ENCODE peak calls at places on chromosomes 11 and 22, in ten cellular contexts. One of them, this sample, is unnamed.
A peak's percentile ranks its signal among the peaks of the same experiment; 100 is the strongest.

GRCh38 chr22:36411589-36412258 is 24.0 kb upstream of the MYH9 start:
- DNase-seq in dorsolateral prefrontal cortex: no peak
- DNase-seq in activated naive CD8-positive, alpha-beta T cell treated with anti-CD3 and anti-CD28 coated beads, Interleukin-2, amount 50 U/mL, for 24 hours: peak; percentile 59
- DNase-seq in endothelial cell: no peak
- DNase-seq in NCI-H146: no peak
- DNase-seq in SK-N-DZ: no peak
- DNase-seq in HFF-Myc: no peak
- DNase-seq in HAP-1: no peak
- DNase-seq in SK-MEL-5: no peak
- DNase-seq in GM19239: no peak
- DNase-seq in this sample: no peak

GRCh38 chr11:80034801-80035200 is 594.0 kb upstream of the TENM4 start:
- DNase-seq in endothelial cell: no peak
- DNase-seq in activated naive CD8-positive, alpha-beta T cell treated with anti-CD3 and anti-CD28 coated beads, Interleukin-2, amount 50 U/mL, for 24 hours: no peak
- DNase-seq in SK-MEL-5: no peak
- DNase-seq in NCI-H146: no peak
- DNase-seq in SK-N-DZ: no peak
- DNase-seq in GM19239: no peak
- DNase-seq in HFF-Myc: no peak
- DNase-seq in HAP-1: no peak
- DNase-seq in dorsolateral prefrontal cortex: no peak
- DNase-seq in this sample: no peak

GRCh38 chr22:49701380-49702067 is 126.1 kb downstream of the BRD1 start:
- DNase-seq in HAP-1: no peak
- DNase-seq in GM19239: no peak
- DNase-seq in activated naive CD8-positive, alpha-beta T cell treated with anti-CD3 and anti-CD28 coated beads, Interleukin-2, amount 50 U/mL, for 24 hours: no peak
- DNase-seq in endothelial cell: no peak
- DNase-seq in SK-MEL-5: peak; percentile 12
- DNase-seq in dorsolateral prefrontal cortex: no peak
- DNase-seq in HFF-Myc: no peak
- DNase-seq in NCI-H146: no peak
- DNase-seq in SK-N-DZ: no peak
- DNase-seq in this sample: no peak

GRCh38 chr11:65559951-65560537 is 1.9 kb upstream of the LTBP3 start:
- DNase-seq in dorsolateral prefrontal cortex: no peak
- DNase-seq in GM19239: no peak
- DNase-seq in endothelial cell: no peak
- DNase-seq in SK-MEL-5: no peak
- DNase-seq in SK-N-DZ: no peak
- DNase-seq in HAP-1: no peak
- DNase-seq in activated naive CD8-positive, alpha-beta T cell treated with anti-CD3 and anti-CD28 coated beads, Interleukin-2, amount 50 U/mL, for 24 hours: no peak
- DNase-seq in HFF-Myc: no peak
- DNase-seq in NCI-H146: peak; percentile 48
- DNase-seq in this sample: no peak

GRCh38 chr11:2297623-2298030 is 4.1 kb downstream of the C11orf21 start:
- DNase-seq in GM19239: no peak
- DNase-seq in activated naive CD8-positive, alpha-beta T cell treated with anti-CD3 and anti-CD28 coated beads, Interleukin-2, amount 50 U/mL, for 24 hours: no peak
- DNase-seq in SK-MEL-5: no peak
- DNase-seq in HFF-Myc: no peak
- DNase-seq in dorsolateral prefrontal cortex: no peak
- DNase-seq in HAP-1: no peak
- DNase-seq in NCI-H146: no peak
- DNase-seq in SK-N-DZ: no peak
- DNase-seq in endothelial cell: no peak
- DNase-seq in this sample: no peak

GRCh38 chr22:17853066-17853465 is 78.8 kb upstream of the BID start:
- DNase-seq in SK-N-DZ: no peak
- DNase-seq in activated naive CD8-positive, alpha-beta T cell treated with anti-CD3 and anti-CD28 coated beads, Interleukin-2, amount 50 U/mL, for 24 hours: no peak
- DNase-seq in GM19239: no peak
- DNase-seq in HAP-1: no peak
- DNase-seq in dorsolateral prefrontal cortex: no peak
- DNase-seq in endothelial cell: no peak
- DNase-seq in NCI-H146: no peak
- DNase-seq in SK-MEL-5: no peak
- DNase-seq in HFF-Myc: no peak
- DNase-seq in this sample: no peak

GRCh38 chr11:112797653-112798293 is 163.4 kb upstream of the NCAM1 start:
- DNase-seq in dorsolateral prefrontal cortex: peak; percentile 75
- DNase-seq in SK-N-DZ: no peak
- DNase-seq in endothelial cell: peak; percentile 64
- DNase-seq in SK-MEL-5: peak; percentile 66
- DNase-seq in HFF-Myc: no peak
- DNase-seq in GM19239: peak; percentile 17
- DNase-seq in HAP-1: no peak
- DNase-seq in activated naive CD8-positive, alpha-beta T cell treated with anti-CD3 and anti-CD28 coated beads, Interleukin-2, amount 50 U/mL, for 24 hours: peak; percentile 8
- DNase-seq in NCI-H146: peak; percentile 79
- DNase-seq in this sample: no peak

GRCh38 chr11:96015911-96016565 is 92.1 kb upstream of the MTMR2 start:
- DNase-seq in NCI-H146: no peak
- DNase-seq in activated naive CD8-positive, alpha-beta T cell treated with anti-CD3 and anti-CD28 coated beads, Interleukin-2, amount 50 U/mL, for 24 hours: peak; percentile 34
- DNase-seq in SK-MEL-5: no peak
- DNase-seq in dorsolateral prefrontal cortex: no peak
- DNase-seq in GM19239: no peak
- DNase-seq in endothelial cell: no peak
- DNase-seq in HFF-Myc: no peak
- DNase-seq in HAP-1: no peak
- DNase-seq in SK-N-DZ: peak; percentile 89
- DNase-seq in this sample: peak; percentile 30

GRCh38 chr11:66846671-66847091 is 3.4 kb downstream of the RCE1 start:
- DNase-seq in endothelial cell: no peak
- DNase-seq in dorsolateral prefrontal cortex: no peak
- DNase-seq in SK-N-DZ: no peak
- DNase-seq in GM19239: no peak
- DNase-seq in HAP-1: no peak
- DNase-seq in SK-MEL-5: no peak
- DNase-seq in activated naive CD8-positive, alpha-beta T cell treated with anti-CD3 and anti-CD28 coated beads, Interleukin-2, amount 50 U/mL, for 24 hours: no peak
- DNase-seq in NCI-H146: no peak
- DNase-seq in HFF-Myc: no peak
- DNase-seq in this sample: no peak

GRCh38 chr11:12088047-12088481 is 22.3 kb upstream of the MICAL2 start:
- DNase-seq in GM19239: no peak
- DNase-seq in dorsolateral prefrontal cortex: no peak
- DNase-seq in SK-MEL-5: peak; percentile 33
- DNase-seq in SK-N-DZ: no peak
- DNase-seq in HFF-Myc: peak; percentile 59
- DNase-seq in HAP-1: no peak
- DNase-seq in NCI-H146: peak; percentile 32
- DNase-seq in endothelial cell: no peak
- DNase-seq in activated naive CD8-positive, alpha-beta T cell treated with anti-CD3 and anti-CD28 coated beads, Interleukin-2, amount 50 U/mL, for 24 hours: no peak
- DNase-seq in this sample: no peak

GRCh38 chr11:29019960-29020683 is 911.9 kb downstream of the METTL15 start:
- DNase-seq in SK-MEL-5: peak; percentile 37
- DNase-seq in HAP-1: no peak
- DNase-seq in GM19239: no peak
- DNase-seq in HFF-Myc: no peak
- DNase-seq in activated naive CD8-positive, alpha-beta T cell treated with anti-CD3 and anti-CD28 coated beads, Interleukin-2, amount 50 U/mL, for 24 hours: no peak
- DNase-seq in SK-N-DZ: no peak
- DNase-seq in endothelial cell: peak; percentile 17
- DNase-seq in NCI-H146: peak; percentile 60
- DNase-seq in dorsolateral prefrontal cortex: no peak
- DNase-seq in this sample: no peak

GRCh38 chr22:39176673-39177455 is 24.4 kb upstream of the CBX7 start:
- DNase-seq in SK-N-DZ: no peak
- DNase-seq in SK-MEL-5: no peak
- DNase-seq in activated naive CD8-positive, alpha-beta T cell treated with anti-CD3 and anti-CD28 coated beads, Interleukin-2, amount 50 U/mL, for 24 hours: no peak
- DNase-seq in dorsolateral prefrontal cortex: no peak
- DNase-seq in GM19239: no peak
- DNase-seq in NCI-H146: no peak
- DNase-seq in endothelial cell: peak; percentile 11
- DNase-seq in HFF-Myc: no peak
- DNase-seq in HAP-1: no peak
- DNase-seq in this sample: no peak

GRCh38 chr11:61955031-61955415 is 4.9 kb downstream of the BEST1 start:
- DNase-seq in SK-N-DZ: peak; percentile 65
- DNase-seq in SK-MEL-5: no peak
- DNase-seq in dorsolateral prefrontal cortex: no peak
- DNase-seq in GM19239: no peak
- DNase-seq in HFF-Myc: no peak
- DNase-seq in HAP-1: no peak
- DNase-seq in activated naive CD8-positive, alpha-beta T cell treated with anti-CD3 and anti-CD28 coated beads, Interleukin-2, amount 50 U/mL, for 24 hours: no peak
- DNase-seq in NCI-H146: peak; percentile 49
- DNase-seq in endothelial cell: peak; percentile 38
- DNase-seq in this sample: no peak

GRCh38 chr11:122100222-122101080 is 15.6 kb downstream of the BLID start:
- DNase-seq in HFF-Myc: no peak
- DNase-seq in endothelial cell: peak; percentile 47
- DNase-seq in NCI-H146: no peak
- DNase-seq in HAP-1: no peak
- DNase-seq in SK-N-DZ: peak; percentile 20
- DNase-seq in GM19239: no peak
- DNase-seq in SK-MEL-5: no peak
- DNase-seq in activated naive CD8-positive, alpha-beta T cell treated with anti-CD3 and anti-CD28 coated beads, Interleukin-2, amount 50 U/mL, for 24 hours: peak; percentile 2
- DNase-seq in dorsolateral prefrontal cortex: peak; percentile 72
- DNase-seq in this sample: no peak

GRCh38 chr22:37716708-37717107 is 19.9 kb downstream of the TRIOBP start:
- DNase-seq in HFF-Myc: no peak
- DNase-seq in NCI-H146: no peak
- DNase-seq in GM19239: no peak
- DNase-seq in dorsolateral prefrontal cortex: no peak
- DNase-seq in endothelial cell: no peak
- DNase-seq in SK-N-DZ: no peak
- DNase-seq in activated naive CD8-positive, alpha-beta T cell treated with anti-CD3 and anti-CD28 coated beads, Interleukin-2, amount 50 U/mL, for 24 hours: no peak
- DNase-seq in SK-MEL-5: no peak
- DNase-seq in HAP-1: no peak
- DNase-seq in this sample: no peak

GRCh38 chr11:6608726-6609501 is 3.1 kb downstream of the TAF10 start:
- DNase-seq in SK-N-DZ: no peak
- DNase-seq in endothelial cell: no peak
- DNase-seq in NCI-H146: no peak
- DNase-seq in GM19239: no peak
- DNase-seq in HAP-1: no peak
- DNase-seq in SK-MEL-5: no peak
- DNase-seq in HFF-Myc: no peak
- DNase-seq in activated naive CD8-positive, alpha-beta T cell treated with anti-CD3 and anti-CD28 coated beads, Interleukin-2, amount 50 U/mL, for 24 hours: no peak
- DNase-seq in dorsolateral prefrontal cortex: no peak
- DNase-seq in this sample: no peak

GRCh38 chr11:118605116-118605867 is 2.1 kb upstream of the PHLDB1 start:
- DNase-seq in HAP-1: no peak
- DNase-seq in NCI-H146: no peak
- DNase-seq in activated naive CD8-positive, alpha-beta T cell treated with anti-CD3 and anti-CD28 coated beads, Interleukin-2, amount 50 U/mL, for 24 hours: no peak
- DNase-seq in SK-MEL-5: no peak
- DNase-seq in endothelial cell: no peak
- DNase-seq in SK-N-DZ: peak; percentile 75
- DNase-seq in HFF-Myc: peak; percentile 90
- DNase-seq in GM19239: no peak
- DNase-seq in dorsolateral prefrontal cortex: no peak
- DNase-seq in this sample: no peak